ENCODE peak calls at places on chromosome 3, in seven cellular contexts. S is tibial artery, Y is GM06990, X is bronchial epithelial cell, E is IMR-90, O is Caco-2, D is cardiac muscle cell. G is an unnamed sample.

GRCh38 chr3:119559441-119559963 is at the start of gene CD80:
- DNase-seq in D (peak), E (peak), S (no peak), X (peak), O (peak), Y (peak), G (peak)

GRCh38 chr3:194364652-194365434 is 4.7 kb downstream of the LRRC15 start:
- DNase-seq in Y (no peak), S (no peak), O (no peak), E (peak), X (no peak), D (peak), G (no peak)

GRCh38 chr3:168248383-168249047 is 152.8 kb upstream of the GOLIM4 start:
- DNase-seq in D (peak), S (no peak), X (peak), Y (peak), O (no peak), E (peak), G (peak)

GRCh38 chr3:15636028-15636709 is 34.6 kb downstream of the BTD start:
- DNase-seq in X (peak), Y (peak), D (no peak), S (no peak), E (peak), O (no peak), G (peak)

GRCh38 chr3:131107637-131108433 is 81.2 kb downstream of the NEK11 start:
- DNase-seq in S (no peak), E (no peak), D (no peak), Y (no peak), O (no peak), X (peak), G (no peak)

GRCh38 chr3:5194801-5195509 is 7.4 kb downstream of the EDEM1 start:
- DNase-seq in X (peak), D (no peak), Y (peak), E (peak), S (no peak), O (no peak), G (peak)

GRCh38 chr3:137194301-137194700 is 236.5 kb downstream of the IL20RB start:
- DNase-seq in E (no peak), X (no peak), Y (no peak), O (no peak), S (no peak), D (no peak), G (no peak)

GRCh38 chr3:119589087-119589773 is 8.5 kb upstream of the PLA1A start:
- DNase-seq in O (no peak), X (no peak), S (no peak), E (no peak), Y (no peak), D (no peak), G (no peak)

GRCh38 chr3:195286115-195286872 is 15.3 kb upstream of the XXYLT1 start:
- DNase-seq in Y (no peak), S (no peak), O (no peak), E (peak), D (no peak), X (peak), G (no peak)

GRCh38 chr3:45929042-45929679 is 14.1 kb upstream of the CXCR6 start:
- DNase-seq in Y (peak), O (peak), D (peak), E (peak), S (peak), X (peak), G (peak)

GRCh38 chr3:45224824-45225464 is 1.1 kb downstream of the TMEM158 start:
- DNase-seq in Y (peak), D (peak), X (no peak), O (peak), E (peak), S (peak), G (peak)

GRCh38 chr3:15638193-15638890 is 36.8 kb downstream of the BTD start:
- DNase-seq in E (peak), Y (no peak), X (peak), S (no peak), O (no peak), D (no peak), G (peak)

GRCh38 chr3:184485256-184485655 is 76.3 kb upstream of the EPHB3 start:
- DNase-seq in O (no peak), S (no peak), D (no peak), X (no peak), E (no peak), Y (no peak), G (no peak)

GRCh38 chr3:44762170-44762677 is 630 bp downstream of the KIF15 start:
- DNase-seq in E (peak), Y (no peak), D (no peak), O (no peak), S (no peak), X (peak), G (peak)

GRCh38 chr3:45148921-45149320 is 2.7 kb upstream of the CDCP1 start:
- DNase-seq in O (no peak), S (no peak), D (no peak), X (no peak), E (no peak), Y (no peak), G (no peak)

GRCh38 chr3:152364237-152364636 is 95.5 kb downstream of the MBNL1 start:
- DNase-seq in X (no peak), S (no peak), Y (no peak), O (no peak), D (no peak), E (no peak), G (no peak)

GRCh38 chr3:181103605-181104004 is 114.1 kb upstream of the DNAJC19 start:
- DNase-seq in E (no peak), X (peak), O (no peak), S (no peak), Y (no peak), D (peak), G (peak)

GRCh38 chr3:142888099-142888483 is 792 bp downstream of the PCOLCE2 start:
- DNase-seq in Y (no peak), D (peak), E (no peak), O (no peak), S (peak), X (peak), G (no peak)

GRCh38 chr3:109005443-109005842 is 51.8 kb upstream of the GUCA1C start:
- DNase-seq in Y (no peak), O (no peak), S (no peak), D (no peak), E (no peak), X (no peak), G (no peak)

GRCh38 chr3:133512416-133513089 is 60.9 kb upstream of the CDV3 start:
- DNase-seq in Y (no peak), E (no peak), X (no peak), D (no peak), S (no peak), O (no peak), G (no peak)

DNA sequence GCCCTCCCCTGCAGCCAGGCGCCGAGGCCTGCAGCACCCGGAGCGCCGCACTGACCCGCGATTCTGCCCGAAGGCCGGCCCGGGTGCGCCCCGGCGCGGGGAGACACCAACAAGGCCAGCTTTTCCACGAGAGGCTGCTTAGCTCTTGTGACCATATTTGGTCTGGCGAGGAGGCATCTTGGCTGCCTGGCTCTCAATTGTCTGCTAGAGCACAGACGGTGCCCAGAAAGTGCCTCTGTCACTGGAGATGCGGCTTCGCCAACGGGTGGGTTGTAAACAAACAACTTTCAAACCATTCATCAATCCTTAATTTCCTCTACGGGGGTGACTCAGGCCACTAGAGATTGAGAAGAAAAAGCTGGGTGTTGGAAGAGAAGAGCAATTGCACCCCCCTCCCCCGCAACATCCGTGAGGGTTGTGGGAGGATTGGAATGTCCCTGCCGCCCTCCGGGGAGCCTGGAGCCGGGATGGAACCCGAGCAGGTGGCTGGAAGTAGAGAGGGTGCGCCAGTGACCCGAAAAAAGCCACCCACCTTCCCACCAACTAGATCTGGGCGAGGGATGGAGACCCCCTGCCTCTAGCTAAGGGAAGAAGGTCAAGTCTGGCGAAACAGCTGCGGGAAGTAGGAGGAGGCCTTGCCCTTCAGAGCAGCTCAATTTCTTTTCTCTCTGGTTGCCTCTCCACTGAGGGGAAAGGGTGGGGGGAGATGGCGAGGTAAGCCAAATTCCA is 783 bp upstream of the WWTR1 start:
- DNase-seq in O (peak), Y (no peak), D (peak), S (peak), X (peak), E (peak), G (peak)
- TF ChIP-seq CTCF in O (no peak), Y (peak), D (peak), S (no peak), X (peak), E (peak), G (peak)

GRCh38 chr3:9812870-9813483 is 2.9 kb downstream of the TTLL3 start:
- DNase-seq in E (no peak), Y (no peak), X (no peak), S (no peak), D (no peak), O (no peak), G (no peak)

GRCh38 chr3:9809239-9809614 is 835 bp upstream of the TTLL3 start:
- DNase-seq in E (no peak), D (no peak), O (no peak), Y (no peak), X (peak), S (no peak), G (peak)

GRCh38 chr3:9810357-9810726 is 280 bp downstream of the TTLL3 start:
- DNase-seq in O (no peak), Y (no peak), D (no peak), E (no peak), S (no peak), X (no peak), G (no peak)

GRCh38 chr3:9809615-9810356 is at the start of gene TTLL3:
- DNase-seq in Y (peak), D (peak), O (peak), X (peak), S (peak), E (peak), G (peak)

DNA sequence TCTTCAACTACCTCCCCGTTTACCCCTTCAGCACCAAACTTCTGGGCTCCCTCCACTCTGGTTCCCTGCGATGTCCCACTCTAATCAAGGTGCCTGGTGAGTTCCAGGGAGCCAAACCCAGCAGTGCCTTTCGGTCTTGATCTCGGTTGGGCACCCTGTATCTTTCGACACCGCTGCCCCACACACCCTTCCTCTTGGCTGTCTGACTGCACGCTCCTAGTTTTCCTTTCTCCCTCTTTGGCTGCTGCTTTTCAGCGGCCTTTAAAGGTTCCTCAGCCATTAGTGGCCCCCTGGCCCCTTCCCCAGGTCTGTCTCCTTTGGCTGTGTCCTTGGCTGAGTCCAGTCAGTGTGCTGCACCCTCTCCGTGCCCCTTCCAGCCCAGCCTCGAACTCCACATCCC is 784 bp downstream of the TTLL3 start:
- DNase-seq in O (no peak), X (no peak), Y (no peak), S (no peak), E (no peak), D (no peak), G (no peak)
- H3K4me3 ChIP-seq in O (no peak), X (peak), Y (no peak), S (peak), E (no peak), D (no peak), G (no peak)

GRCh38 chr3:54193093-54193492 is 70.7 kb downstream of the CACNA2D3 start:
- DNase-seq in D (no peak), X (no peak), O (no peak), E (no peak), S (no peak), Y (no peak), G (no peak)
- TF ChIP-seq CTCF in D (no peak), X (no peak), O (no peak), E (no peak), S (no peak), Y (no peak), G (no peak)

DNA sequence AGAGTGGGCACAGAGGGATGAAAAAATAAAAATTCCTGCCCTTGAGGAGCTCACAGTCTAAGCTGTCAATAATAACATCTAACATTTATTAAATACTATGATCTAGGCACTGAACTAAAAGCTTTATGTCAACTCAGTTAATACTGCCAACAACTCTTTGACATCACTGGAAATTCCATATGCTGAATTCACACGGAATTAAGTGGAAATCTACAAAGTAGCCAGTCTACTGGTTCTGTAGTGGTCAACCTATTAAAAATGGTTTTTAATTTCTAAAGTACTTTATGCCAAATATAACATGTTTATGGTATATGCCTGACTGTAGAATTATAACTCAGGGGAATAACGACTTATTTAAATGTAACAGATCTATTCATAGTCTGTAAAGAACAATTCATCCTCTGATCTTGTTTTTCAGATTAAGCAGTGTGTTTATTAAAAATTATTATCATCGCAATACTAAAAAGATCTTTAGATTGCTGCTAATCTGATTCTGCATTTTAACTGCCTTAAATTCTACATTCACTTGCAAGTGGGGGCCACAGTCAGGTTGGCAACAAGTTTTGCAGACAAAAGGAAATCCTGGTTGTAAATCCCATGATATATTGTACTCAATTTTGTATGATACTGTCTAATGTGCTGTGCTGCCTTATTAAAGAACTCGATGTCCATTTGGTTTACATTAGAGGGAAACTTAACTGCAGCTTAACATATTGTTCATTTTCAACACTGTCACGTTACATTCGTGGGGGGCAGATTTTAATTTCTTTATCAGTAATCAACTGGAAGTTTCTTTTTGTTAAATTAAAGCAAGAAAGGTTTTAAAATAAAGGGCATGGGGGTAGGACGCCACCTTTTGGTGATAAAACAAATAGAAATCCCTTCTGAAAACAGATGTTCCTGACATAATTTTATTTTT is 2.6 kb upstream of the FOXP1 start:
- DNase-seq in E (peak), O (no peak), D (no peak), S (no peak), Y (no peak), X (peak), G (peak)
- H3K4me3 ChIP-seq in E (no peak), O (no peak), D (no peak), S (no peak), Y (no peak), X (no peak), G (no peak)

DNA sequence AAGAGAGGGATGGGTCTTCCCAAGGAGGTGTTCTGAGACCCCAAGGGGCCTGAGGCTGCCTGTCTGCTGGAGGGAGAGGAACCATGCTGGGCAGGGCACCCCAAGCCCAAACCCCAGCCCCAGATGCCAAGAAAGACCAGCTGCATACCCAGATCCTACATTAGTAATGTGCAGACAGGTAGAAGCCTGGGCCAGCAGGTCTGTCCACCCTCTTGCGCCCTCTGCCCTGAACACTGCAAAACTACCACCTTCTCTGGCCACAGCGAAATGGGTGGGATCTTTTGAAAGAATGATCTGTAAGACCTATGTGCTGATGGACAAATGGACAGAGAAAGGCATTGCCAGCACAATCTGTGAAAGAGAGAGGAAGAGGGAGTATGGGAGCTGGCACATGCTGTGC is 283.2 kb downstream of the EPHB1 start:
- DNase-seq in Y (no peak), D (no peak), E (no peak), S (no peak), O (no peak), X (no peak), G (no peak)
- TF ChIP-seq CTCF in Y (peak), D (no peak), E (no peak), S (no peak), O (no peak), X (no peak), G (no peak)

GRCh38 chr3:116037954-116038911 is 407.1 kb downstream of the LSAMP start:
- DNase-seq in S (no peak), E (no peak), X (no peak), Y (peak), D (peak), O (no peak), G (peak)
- H3K4me3 ChIP-seq in S (no peak), E (no peak), X (no peak), Y (no peak), D (no peak), O (no peak), G (no peak)

DNA sequence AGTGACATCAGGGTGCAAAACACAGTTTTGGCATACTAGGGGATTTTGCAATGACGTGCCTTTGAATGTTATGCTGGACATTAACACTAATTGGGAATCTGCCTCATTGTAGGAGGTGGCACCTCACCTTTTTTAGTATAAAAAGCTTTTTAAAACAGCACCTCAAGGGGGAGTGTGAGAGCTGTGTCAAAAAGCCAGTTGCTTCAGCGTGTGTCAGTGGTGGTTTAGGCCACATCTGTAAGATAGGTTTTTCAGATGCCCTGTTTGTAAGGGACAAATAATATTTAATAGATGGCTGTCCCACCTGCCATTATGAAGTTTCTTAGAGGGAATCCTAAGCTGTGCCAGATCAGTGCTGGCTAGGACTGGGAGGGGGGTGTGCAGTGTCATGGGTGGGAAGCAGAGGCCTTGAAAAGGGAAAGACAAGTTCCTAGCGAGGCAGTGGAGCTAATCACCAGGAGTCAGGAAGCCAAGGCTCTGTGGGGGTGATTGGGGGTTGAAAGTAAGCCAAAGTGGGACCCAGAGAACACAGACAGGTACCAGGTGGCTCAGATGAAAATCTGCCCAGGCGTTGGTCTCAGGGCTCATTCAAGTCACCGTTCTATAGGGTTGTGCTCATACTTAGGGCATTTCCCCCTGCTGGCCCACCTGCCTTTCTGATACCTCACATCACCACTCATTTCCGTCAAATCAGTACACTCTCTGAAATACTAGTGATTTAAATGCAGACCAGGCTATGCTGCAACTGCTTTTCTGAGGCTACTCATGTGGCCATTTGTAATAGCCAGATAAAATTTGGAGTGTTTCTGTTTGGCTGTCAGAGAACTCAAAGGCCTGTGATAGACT is 120.5 kb downstream of the BBX start:
- DNase-seq in Y (no peak), X (peak), E (no peak), D (peak), S (no peak), O (no peak), G (peak)
- TF ChIP-seq CTCF in Y (peak), X (peak), E (peak), D (peak), S (no peak), O (peak), G (peak)

GRCh38 chr3:39150803-39151631 is 2.4 kb downstream of the CSRNP1 start:
- DNase-seq in S (peak), O (peak), E (peak), X (peak), Y (no peak), D (peak), G (peak)
- H3K4me3 ChIP-seq in S (peak), O (peak), E (peak), X (peak), Y (peak), D (no peak), G (peak)

G was measured in GM12865.